ENCODE peak calls at places on chromosome 19, in nine cellular contexts. One of them, this sample, is unnamed.

GRCh38 chr19:56969726-56970125 is 129.2 kb upstream of the PEG3 start:
- DNase-seq in kidney epithelial cell: no peak
- DNase-seq in A549: no peak
- DNase-seq in astrocyte of the cerebellum: no peak
- DNase-seq in CD8-positive, alpha-beta T cell: no peak
- DNase-seq in neural progenitor cell: no peak
- DNase-seq in tibial artery: no peak
- DNase-seq in choroid plexus epithelial cell: no peak
- DNase-seq in fibroblast of the aortic adventitia: no peak
- DNase-seq in this sample: no peak

GRCh38 chr19:47511681-47512080 is 3.2 kb downstream of the NAPA start:
- DNase-seq in kidney epithelial cell: no peak
- DNase-seq in CD8-positive, alpha-beta T cell: no peak
- DNase-seq in A549: no peak
- DNase-seq in tibial artery: no peak
- DNase-seq in choroid plexus epithelial cell: peak
- DNase-seq in fibroblast of the aortic adventitia: peak
- DNase-seq in neural progenitor cell: no peak
- DNase-seq in astrocyte of the cerebellum: no peak
- DNase-seq in this sample: peak

GRCh38 chr19:17751103-17751911 is at the start of gene FCHO1:
- DNase-seq in A549: no peak
- DNase-seq in astrocyte of the cerebellum: no peak
- DNase-seq in fibroblast of the aortic adventitia: no peak
- DNase-seq in kidney epithelial cell: no peak
- DNase-seq in tibial artery: peak
- DNase-seq in neural progenitor cell: no peak
- DNase-seq in choroid plexus epithelial cell: no peak
- DNase-seq in CD8-positive, alpha-beta T cell: peak
- DNase-seq in this sample: no peak

GRCh38 chr19:54124393-54124792 is 8.8 kb downstream of the PRPF31 start:
- DNase-seq in neural progenitor cell: no peak
- DNase-seq in tibial artery: no peak
- DNase-seq in fibroblast of the aortic adventitia: no peak
- DNase-seq in CD8-positive, alpha-beta T cell: no peak
- DNase-seq in choroid plexus epithelial cell: no peak
- DNase-seq in kidney epithelial cell: no peak
- DNase-seq in astrocyte of the cerebellum: no peak
- DNase-seq in A549: no peak
- DNase-seq in this sample: no peak

GRCh38 chr19:47765522-47766358 is 12.8 kb upstream of the SELENOW start:
- DNase-seq in fibroblast of the aortic adventitia: peak
- DNase-seq in astrocyte of the cerebellum: peak
- DNase-seq in tibial artery: peak
- DNase-seq in choroid plexus epithelial cell: peak
- DNase-seq in A549: peak
- DNase-seq in CD8-positive, alpha-beta T cell: no peak
- DNase-seq in kidney epithelial cell: no peak
- DNase-seq in neural progenitor cell: peak
- DNase-seq in this sample: peak

GRCh38 chr19:1027953-1028902 is 1.8 kb downstream of the CNN2 start:
- DNase-seq in fibroblast of the aortic adventitia: peak
- DNase-seq in choroid plexus epithelial cell: peak
- DNase-seq in astrocyte of the cerebellum: peak
- DNase-seq in neural progenitor cell: peak
- DNase-seq in tibial artery: peak
- DNase-seq in A549: peak
- DNase-seq in kidney epithelial cell: peak
- DNase-seq in CD8-positive, alpha-beta T cell: no peak
- DNase-seq in this sample: peak

GRCh38 chr19:41328157-41328817 is 18.3 kb downstream of the CCDC97 start:
- DNase-seq in tibial artery: no peak
- DNase-seq in fibroblast of the aortic adventitia: no peak
- DNase-seq in A549: no peak
- DNase-seq in choroid plexus epithelial cell: peak
- DNase-seq in CD8-positive, alpha-beta T cell: no peak
- DNase-seq in neural progenitor cell: no peak
- DNase-seq in astrocyte of the cerebellum: no peak
- DNase-seq in kidney epithelial cell: no peak
- DNase-seq in this sample: peak

GRCh38 chr19:28556371-28556770 is 656.6 kb downstream of the UQCRFS1 start:
- DNase-seq in neural progenitor cell: no peak
- DNase-seq in astrocyte of the cerebellum: no peak
- DNase-seq in A549: no peak
- DNase-seq in tibial artery: no peak
- DNase-seq in choroid plexus epithelial cell: no peak
- DNase-seq in CD8-positive, alpha-beta T cell: no peak
- DNase-seq in kidney epithelial cell: no peak
- DNase-seq in fibroblast of the aortic adventitia: no peak
- DNase-seq in this sample: no peak

GRCh38 chr19:33005440-33005839 is 33.4 kb downstream of the FAAP24 start:
- DNase-seq in A549: no peak
- DNase-seq in choroid plexus epithelial cell: no peak
- DNase-seq in CD8-positive, alpha-beta T cell: no peak
- DNase-seq in astrocyte of the cerebellum: no peak
- DNase-seq in neural progenitor cell: no peak
- DNase-seq in fibroblast of the aortic adventitia: no peak
- DNase-seq in kidney epithelial cell: no peak
- DNase-seq in tibial artery: no peak
- DNase-seq in this sample: no peak

GRCh38 chr19:48632692-48633147 is 4.5 kb downstream of the DBP start:
- DNase-seq in CD8-positive, alpha-beta T cell: no peak
- DNase-seq in choroid plexus epithelial cell: no peak
- DNase-seq in A549: no peak
- DNase-seq in kidney epithelial cell: no peak
- DNase-seq in fibroblast of the aortic adventitia: peak
- DNase-seq in neural progenitor cell: no peak
- DNase-seq in astrocyte of the cerebellum: no peak
- DNase-seq in tibial artery: no peak
- DNase-seq in this sample: peak

GRCh38 chr19:54209748-54210494 is 9.3 kb downstream of the RPS9 start:
- DNase-seq in choroid plexus epithelial cell: peak
- DNase-seq in astrocyte of the cerebellum: peak
- DNase-seq in CD8-positive, alpha-beta T cell: no peak
- DNase-seq in kidney epithelial cell: peak
- DNase-seq in neural progenitor cell: no peak
- DNase-seq in fibroblast of the aortic adventitia: peak
- DNase-seq in tibial artery: peak
- DNase-seq in A549: peak
- DNase-seq in this sample: peak

GRCh38 chr19:679418-680286 is 3.5 kb downstream of the FSTL3 start:
- DNase-seq in CD8-positive, alpha-beta T cell: no peak
- DNase-seq in fibroblast of the aortic adventitia: peak
- DNase-seq in tibial artery: peak
- DNase-seq in A549: peak
- DNase-seq in neural progenitor cell: peak
- DNase-seq in choroid plexus epithelial cell: peak
- DNase-seq in astrocyte of the cerebellum: peak
- DNase-seq in kidney epithelial cell: no peak
- DNase-seq in this sample: peak

GRCh38 chr19:18159810-18160209 is 6.8 kb downstream of the PIK3R2 start:
- DNase-seq in A549: no peak
- DNase-seq in fibroblast of the aortic adventitia: no peak
- DNase-seq in astrocyte of the cerebellum: no peak
- DNase-seq in choroid plexus epithelial cell: no peak
- DNase-seq in neural progenitor cell: no peak
- DNase-seq in CD8-positive, alpha-beta T cell: no peak
- DNase-seq in tibial artery: no peak
- DNase-seq in kidney epithelial cell: no peak
- DNase-seq in this sample: no peak

GRCh38 chr19:29563688-29564087 is 37.9 kb downstream of the VSTM2B start:
- DNase-seq in CD8-positive, alpha-beta T cell: no peak
- DNase-seq in astrocyte of the cerebellum: no peak
- DNase-seq in A549: no peak
- DNase-seq in neural progenitor cell: no peak
- DNase-seq in fibroblast of the aortic adventitia: no peak
- DNase-seq in kidney epithelial cell: no peak
- DNase-seq in tibial artery: peak
- DNase-seq in choroid plexus epithelial cell: no peak
- DNase-seq in this sample: no peak

GRCh38 chr19:34215666-34216038 is 38.7 kb upstream of the GARRE1 start:
- DNase-seq in A549: no peak
- DNase-seq in neural progenitor cell: no peak
- DNase-seq in fibroblast of the aortic adventitia: no peak
- DNase-seq in CD8-positive, alpha-beta T cell: no peak
- DNase-seq in astrocyte of the cerebellum: no peak
- DNase-seq in choroid plexus epithelial cell: no peak
- DNase-seq in tibial artery: no peak
- DNase-seq in kidney epithelial cell: no peak
- DNase-seq in this sample: no peak

DNA sequence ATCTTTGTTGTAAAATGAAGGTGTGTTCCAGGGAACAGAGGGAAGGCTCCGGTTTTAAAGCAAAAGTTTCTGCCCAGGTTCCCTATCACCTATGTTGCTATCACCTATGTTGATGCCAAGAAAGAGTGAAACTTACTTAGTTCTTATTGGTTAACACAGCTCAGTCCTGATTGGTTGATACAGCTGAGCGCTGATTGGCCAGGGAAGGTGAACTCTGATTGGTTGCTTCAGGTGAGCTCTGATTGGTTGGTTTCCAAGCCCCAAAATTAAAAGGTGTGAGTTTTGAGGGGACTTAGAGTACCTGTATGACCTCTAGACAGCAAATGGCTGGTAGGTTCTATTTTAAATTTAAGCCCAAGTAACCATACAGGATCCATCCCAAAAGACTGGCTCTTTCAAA is 42.2 kb downstream of the FPR3 start:
- DNase-seq in kidney epithelial cell: no peak
- DNase-seq in A549: no peak
- DNase-seq in tibial artery: no peak
- DNase-seq in CD8-positive, alpha-beta T cell: no peak
- DNase-seq in fibroblast of the aortic adventitia: no peak
- DNase-seq in astrocyte of the cerebellum: no peak
- DNase-seq in choroid plexus epithelial cell: no peak
- DNase-seq in neural progenitor cell: no peak
- DNase-seq in this sample: no peak
- TF ChIP-seq CTCF in kidney epithelial cell: no peak
- TF ChIP-seq CTCF in A549: no peak
- TF ChIP-seq CTCF in tibial artery: no peak
- TF ChIP-seq CTCF in CD8-positive, alpha-beta T cell: no peak
- TF ChIP-seq CTCF in fibroblast of the aortic adventitia: no peak
- TF ChIP-seq CTCF in astrocyte of the cerebellum: no peak
- TF ChIP-seq CTCF in choroid plexus epithelial cell: no peak
- TF ChIP-seq CTCF in neural progenitor cell: no peak
- TF ChIP-seq CTCF in this sample: no peak

GRCh38 chr19:4089400-4089908 is 22.8 kb upstream of the ZBTB7A start:
- DNase-seq in choroid plexus epithelial cell: no peak
- DNase-seq in neural progenitor cell: no peak
- DNase-seq in fibroblast of the aortic adventitia: no peak
- DNase-seq in astrocyte of the cerebellum: no peak
- DNase-seq in tibial artery: no peak
- DNase-seq in A549: no peak
- DNase-seq in kidney epithelial cell: no peak
- DNase-seq in CD8-positive, alpha-beta T cell: no peak
- DNase-seq in this sample: no peak
- H3K4me3 ChIP-seq in choroid plexus epithelial cell: no peak
- H3K4me3 ChIP-seq in neural progenitor cell: no peak
- H3K4me3 ChIP-seq in fibroblast of the aortic adventitia: no peak
- H3K4me3 ChIP-seq in astrocyte of the cerebellum: no peak
- H3K4me3 ChIP-seq in tibial artery: peak
- H3K4me3 ChIP-seq in A549: no peak
- H3K4me3 ChIP-seq in kidney epithelial cell: no peak
- H3K4me3 ChIP-seq in CD8-positive, alpha-beta T cell: no peak
- H3K4me3 ChIP-seq in this sample: no peak

DNA sequence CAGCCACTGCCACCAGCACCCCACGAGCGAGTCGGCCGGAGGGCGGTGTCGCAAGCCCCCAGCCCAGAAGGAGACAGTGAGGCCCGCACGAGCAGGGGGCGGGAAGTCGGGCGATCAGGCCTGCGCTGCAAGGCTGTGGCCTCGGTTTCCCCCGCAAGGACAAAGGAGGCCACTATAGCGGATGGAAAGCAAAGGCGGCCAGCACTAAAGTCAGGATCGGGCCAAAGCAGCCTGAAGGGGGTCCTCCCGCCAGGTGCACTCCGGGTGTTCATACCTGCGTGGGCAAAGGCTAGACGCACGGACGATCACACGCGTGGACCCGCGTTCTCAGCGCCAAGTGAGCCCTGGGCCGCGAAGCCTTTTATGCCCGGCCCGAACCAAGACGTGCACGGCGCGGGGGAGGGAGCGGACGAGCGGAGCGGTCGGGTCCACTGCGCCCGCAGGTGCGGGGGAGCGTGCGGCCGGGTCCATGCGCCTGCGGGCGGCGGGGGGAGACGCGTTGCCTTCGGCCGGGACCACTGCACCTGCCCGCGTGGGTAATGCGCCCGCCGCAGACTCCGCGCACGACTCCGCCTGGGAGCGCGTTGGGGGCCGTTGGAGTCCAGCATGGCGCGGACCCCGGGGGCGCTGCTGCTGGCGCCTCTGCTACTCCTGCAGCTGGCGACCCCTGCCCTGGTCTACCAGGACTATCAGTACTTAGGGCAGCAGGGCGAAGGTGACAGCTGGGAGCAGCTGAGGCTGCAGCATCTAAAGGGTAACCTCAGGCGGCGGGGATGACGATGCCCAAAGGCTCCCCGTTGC is at the start of the genes PRDX2 and THSD8:
- DNase-seq in tibial artery: peak
- DNase-seq in choroid plexus epithelial cell: peak
- DNase-seq in A549: no peak
- DNase-seq in neural progenitor cell: peak
- DNase-seq in kidney epithelial cell: no peak
- DNase-seq in astrocyte of the cerebellum: no peak
- DNase-seq in CD8-positive, alpha-beta T cell: peak
- DNase-seq in fibroblast of the aortic adventitia: peak
- DNase-seq in this sample: peak
- TF ChIP-seq CTCF in tibial artery: no peak
- TF ChIP-seq CTCF in choroid plexus epithelial cell: no peak
- TF ChIP-seq CTCF in A549: no peak
- TF ChIP-seq CTCF in neural progenitor cell: no peak
- TF ChIP-seq CTCF in kidney epithelial cell: no peak
- TF ChIP-seq CTCF in astrocyte of the cerebellum: peak
- TF ChIP-seq CTCF in CD8-positive, alpha-beta T cell: no peak
- TF ChIP-seq CTCF in fibroblast of the aortic adventitia: no peak
- TF ChIP-seq CTCF in this sample: no peak

GRCh38 chr19:55536366-55536765 is 567 bp downstream of the SBK2 start:
- DNase-seq in tibial artery: no peak
- DNase-seq in A549: no peak
- DNase-seq in fibroblast of the aortic adventitia: no peak
- DNase-seq in kidney epithelial cell: no peak
- DNase-seq in CD8-positive, alpha-beta T cell: no peak
- DNase-seq in astrocyte of the cerebellum: no peak
- DNase-seq in neural progenitor cell: no peak
- DNase-seq in choroid plexus epithelial cell: no peak
- DNase-seq in this sample: no peak

GRCh38 chr19:55535579-55536350 is 1.2 kb downstream of the SBK2 start:
- DNase-seq in astrocyte of the cerebellum: no peak
- DNase-seq in neural progenitor cell: no peak
- DNase-seq in CD8-positive, alpha-beta T cell: no peak
- DNase-seq in choroid plexus epithelial cell: no peak
- DNase-seq in A549: no peak
- DNase-seq in fibroblast of the aortic adventitia: no peak
- DNase-seq in kidney epithelial cell: no peak
- DNase-seq in tibial artery: no peak
- DNase-seq in this sample: no peak

GRCh38 chr19:55537741-55538111 is 793 bp upstream of the SBK2 start:
- DNase-seq in kidney epithelial cell: no peak
- DNase-seq in tibial artery: no peak
- DNase-seq in fibroblast of the aortic adventitia: no peak
- DNase-seq in choroid plexus epithelial cell: no peak
- DNase-seq in astrocyte of the cerebellum: no peak
- DNase-seq in CD8-positive, alpha-beta T cell: no peak
- DNase-seq in neural progenitor cell: peak
- DNase-seq in A549: no peak
- DNase-seq in this sample: no peak

GRCh38 chr19:55538132-55538531 is 1.2 kb upstream of the SBK2 start:
- DNase-seq in A549: no peak
- DNase-seq in neural progenitor cell: no peak
- DNase-seq in astrocyte of the cerebellum: no peak
- DNase-seq in fibroblast of the aortic adventitia: no peak
- DNase-seq in choroid plexus epithelial cell: no peak
- DNase-seq in tibial artery: no peak
- DNase-seq in kidney epithelial cell: no peak
- DNase-seq in CD8-positive, alpha-beta T cell: no peak
- DNase-seq in this sample: no peak

GRCh38 chr19:55536951-55537740 is at the start of gene SBK2:
- DNase-seq in A549: no peak
- DNase-seq in astrocyte of the cerebellum: no peak
- DNase-seq in tibial artery: no peak
- DNase-seq in fibroblast of the aortic adventitia: no peak
- DNase-seq in CD8-positive, alpha-beta T cell: no peak
- DNase-seq in kidney epithelial cell: no peak
- DNase-seq in choroid plexus epithelial cell: no peak
- DNase-seq in neural progenitor cell: peak
- DNase-seq in this sample: no peak
- H3K4me3 ChIP-seq in A549: no peak
- H3K4me3 ChIP-seq in astrocyte of the cerebellum: no peak
- H3K4me3 ChIP-seq in tibial artery: no peak
- H3K4me3 ChIP-seq in fibroblast of the aortic adventitia: no peak
- H3K4me3 ChIP-seq in CD8-positive, alpha-beta T cell: no peak
- H3K4me3 ChIP-seq in kidney epithelial cell: no peak
- H3K4me3 ChIP-seq in choroid plexus epithelial cell: no peak
- H3K4me3 ChIP-seq in neural progenitor cell: peak
- H3K4me3 ChIP-seq in this sample: no peak

This sample was measured in cardiac fibroblast.